ENCODE peak calls at places on chromosomes 3 and 15, in six cellular contexts. Z, L, T, Y, Q and C are unnamed samples.
A peak's percentile ranks its signal among the peaks of the same experiment; 100 is the strongest.

GRCh38 chr3:151216641-151217040 is 13.6 kb upstream of the GPR171 start:
- DNase-seq in T (no peak), L (no peak), Z (no peak), Y (peak; percentile 86), Q (no peak), C (no peak)

GRCh38 chr3:171225101-171225674 is 198.7 kb upstream of the SLC2A2 start:
- DNase-seq in L (peak; percentile 36), Q (no peak), Z (no peak), Y (no peak), T (no peak), C (peak; percentile 63)

GRCh38 chr3:116256843-116257485 is 188.3 kb downstream of the LSAMP start:
- DNase-seq in T (no peak), Q (no peak), Z (no peak), L (no peak), Y (peak; percentile 27), C (no peak)

GRCh38 chr3:184710870-184711365 is 946 bp downstream of the MAGEF1 start:
- DNase-seq in Y (peak; percentile 17), L (peak; percentile 1), Q (no peak), T (peak; percentile 97), Z (no peak), C (no peak)

GRCh38 chr3:136149569-136150136 is 46.5 kb downstream of the MSL2 start:
- DNase-seq in Z (no peak), Q (no peak), L (no peak), T (no peak), Y (peak; percentile 45), C (no peak)

GRCh38 chr15:98649621-98649995 is 1.3 kb downstream of the IGF1R start:
- DNase-seq in L (peak; percentile 41), Y (peak; percentile 20), T (no peak), Z (no peak), Q (peak; percentile 55), C (peak; percentile 38)

GRCh38 chr3:179613807-179614206 is 9.2 kb downstream of the NDUFB5 start:
- DNase-seq in Y (peak; percentile 72), Z (no peak), L (no peak), T (no peak), Q (no peak), C (no peak)

GRCh38 chr3:14439501-14440167 is 37.2 kb downstream of the SLC6A6 start:
- DNase-seq in Z (no peak), Y (peak; percentile 59), T (no peak), Q (no peak), L (no peak), C (no peak)

GRCh38 chr15:88725305-88726220 is 77.7 kb upstream of the ACAN start:
- DNase-seq in T (no peak), Q (no peak), Z (no peak), Y (no peak), L (no peak), C (no peak)

GRCh38 chr3:183298708-183299153 is 45.7 kb downstream of the B3GNT5 start:
- DNase-seq in T (no peak), Q (no peak), L (no peak), Z (no peak), Y (peak; percentile 94), C (no peak)

GRCh38 chr3:190070623-190071347 is 49.9 kb downstream of the P3H2 start:
- DNase-seq in T (no peak), L (no peak), Z (no peak), Y (peak; percentile 95), Q (no peak), C (no peak)

GRCh38 chr3:11774296-11774877 is 72.3 kb downstream of the TAMM41 start:
- DNase-seq in Q (no peak), Z (peak; percentile 47), Y (peak; percentile 29), L (no peak), T (peak; percentile 59), C (no peak)

GRCh38 chr15:82875411-82876003 is 66.1 kb downstream of the WHAMM start:
- DNase-seq in L (no peak), Z (no peak), T (no peak), Y (peak; percentile 71), Q (no peak), C (no peak)

GRCh38 chr15:27399236-27399635 is 428.3 kb downstream of the GABRG3 start:
- DNase-seq in Z (no peak), Q (no peak), L (no peak), T (no peak), Y (peak; percentile 23), C (no peak)

GRCh38 chr3:150607267-150608065 is 4.3 kb downstream of the SELENOT start:
- DNase-seq in Z (no peak), T (no peak), Q (no peak), Y (no peak), L (no peak), C (no peak)

GRCh38 chr3:171876651-171877272 is 33.6 kb downstream of the TMEM212 start:
- DNase-seq in Y (peak; percentile 99), Q (no peak), T (no peak), Z (no peak), L (no peak), C (no peak)

GRCh38 chr15:101157721-101158120 is 94.1 kb downstream of the CHSY1 start:
- DNase-seq in Q (no peak), Z (no peak), L (no peak), T (no peak), Y (no peak), C (no peak)

GRCh38 chr15:77036537-77037474 is 34.1 kb downstream of the TSPAN3 start:
- DNase-seq in T (no peak), Z (no peak), Q (no peak), L (no peak), Y (no peak), C (no peak)

GRCh38 chr3:24111711-24112110 is 166.6 kb downstream of the NR1D2 start:
- DNase-seq in T (no peak), Y (no peak), Z (no peak), L (no peak), Q (no peak), C (no peak)

GRCh38 chr15:44193651-44194396 is 1.2 kb downstream of the FRMD5 start:
- DNase-seq in T (no peak), Q (no peak), Z (no peak), Y (peak; percentile 56), L (no peak), C (no peak)

GRCh38 chr15:52247481-52247880 is 48.1 kb downstream of the MYO5C start:
- DNase-seq in L (no peak), Q (no peak), T (no peak), Y (no peak), Z (no peak), C (no peak)

GRCh38 chr3:47013231-47013630 is 33.8 kb downstream of the NBEAL2 start:
- DNase-seq in Q (no peak), L (no peak), Y (no peak), Z (no peak), T (no peak), C (no peak)

GRCh38 chr3:40858364-40859115 is 333.8 kb downstream of the ZNF621 start:
- DNase-seq in T (no peak), Q (no peak), L (no peak), Y (no peak), Z (no peak), C (no peak)

GRCh38 chr15:78726870-78727551 is 84.3 kb downstream of the ADAMTS7 start:
- DNase-seq in T (peak; percentile 93), L (no peak), Q (peak; percentile 56), Z (no peak), Y (no peak), C (peak; percentile 14)

GRCh38 chr3:143895805-143896204 is 47.5 kb upstream of the SLC9A9 start:
- DNase-seq in L (no peak), Y (no peak), Z (no peak), Q (no peak), T (peak; percentile 65), C (no peak)

GRCh38 chr3:10249833-10250232 is 1.6 kb downstream of the TATDN2 start:
- DNase-seq in T (no peak), Y (peak; percentile 80), L (no peak), Z (no peak), Q (no peak), C (no peak)

GRCh38 chr15:58179741-58180381 is 41.7 kb downstream of the AQP9 start:
- DNase-seq in L (no peak), Q (no peak), T (no peak), Y (peak; percentile 17), Z (no peak), C (no peak)

GRCh38 chr15:84759018-84759417 is 10.6 kb downstream of the ZNF592 start:
- DNase-seq in L (no peak), Q (no peak), Y (no peak), Z (no peak), T (no peak), C (no peak)
- H3K4me1 ChIP-seq in L (peaks cover 24% of the 10 kb centered on the region), Q (peaks cover 3% of the 10 kb centered on the region), Y (no peaks in the 10 kb centered on the region), Z (no peaks in the 10 kb centered on the region), T (peaks cover 33% of the 10 kb centered on the region), C (peaks cover 66% of the 10 kb centered on the region)

GRCh38 chr3:25652921-25653320 is 11.8 kb downstream of the TOP2B start:
- DNase-seq in Q (no peak), T (no peak), Z (no peak), Y (peak; percentile 39), L (no peak), C (no peak)
- H3K4me1 ChIP-seq in Q (peaks cover 26% of the 10 kb centered on the region), T (no peaks in the 10 kb centered on the region), Z (peaks cover 1% of the 10 kb centered on the region), Y (no peaks in the 10 kb centered on the region), L (peaks cover 38% of the 10 kb centered on the region), C (peaks cover 49% of the 10 kb centered on the region)

GRCh38 chr3:157116017-157116416 is 43.9 kb downstream of the CCNL1 start:
- DNase-seq in Z (no peak), Y (no peak), Q (no peak), T (no peak), L (no peak), C (no peak)
- H3K4me1 ChIP-seq in Z (no peaks in the 10 kb centered on the region), Y (peaks cover 4% of the 10 kb centered on the region), Q (peaks cover 4% of the 10 kb centered on the region), T (no peaks in the 10 kb centered on the region), L (no peaks in the 10 kb centered on the region), C (peaks cover 8% of the 10 kb centered on the region)

DNA sequence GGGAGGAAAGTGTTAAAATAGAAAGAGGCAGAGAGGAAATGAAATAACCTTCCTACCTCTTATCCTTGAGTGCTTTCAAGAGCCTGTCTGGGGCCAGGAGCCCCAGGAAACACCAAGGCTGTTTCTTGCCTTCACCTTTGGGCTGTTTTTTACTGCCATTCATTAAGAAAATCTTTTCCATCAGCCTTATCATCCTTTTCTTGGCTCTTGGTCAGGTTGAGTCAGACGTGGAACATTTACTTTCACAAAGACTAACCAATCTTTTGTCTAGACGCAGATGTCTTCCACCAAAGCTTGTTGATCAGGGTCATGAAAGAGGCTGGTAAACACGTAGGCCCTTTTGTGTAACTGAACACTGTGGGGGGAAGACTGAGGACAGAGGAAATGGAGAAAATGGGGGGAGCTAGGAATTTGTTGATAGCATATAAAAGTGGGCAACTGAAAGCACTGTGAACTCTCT is 151.0 kb upstream of the THBS1 start:
- DNase-seq in L (no peak), Z (no peak), Y (peak; percentile 98), T (peak; percentile 5), Q (no peak), C (no peak)
- H3K4me1 ChIP-seq in L (peaks cover 15% of the 10 kb centered on the region), Z (no peaks in the 10 kb centered on the region), Y (peaks cover 5% of the 10 kb centered on the region), T (no peaks in the 10 kb centered on the region), Q (peaks cover 16% of the 10 kb centered on the region), C (peaks cover 16% of the 10 kb centered on the region)

GRCh38 chr15:69757186-69757585 is 304.6 kb downstream of the RPLP1 start:
- DNase-seq in Q (no peak), T (peak; percentile 37), L (no peak), Y (peak; percentile 45), Z (no peak), C (no peak)

GRCh38 chr15:69760890-69761568 is 308.4 kb downstream of the RPLP1 start:
- DNase-seq in L (peak; percentile 78), Y (peak; percentile 99), Q (peak; percentile 67), Z (no peak), T (peak; percentile 39), C (peak; percentile 75)

GRCh38 chr15:69760263-69760855 is 307.7 kb downstream of the RPLP1 start:
- DNase-seq in T (peak; percentile 39), Z (no peak), L (no peak), Q (no peak), Y (peak; percentile 27), C (no peak)

GRCh38 chr15:69758291-69758771 is 305.7 kb downstream of the RPLP1 start:
- DNase-seq in Y (peak; percentile 71), L (no peak), Z (no peak), Q (no peak), T (peak; percentile 33), C (no peak)

GRCh38 chr15:69758810-69759410 is 306.3 kb downstream of the RPLP1 start:
- DNase-seq in T (peak; percentile 61), Q (peak; percentile 87), Y (peak; percentile 72), L (peak; percentile 93), Z (no peak), C (peak; percentile 96)
- H3K4me1 ChIP-seq in T (peaks cover 60% of the 10 kb centered on the region), Q (peaks cover 56% of the 10 kb centered on the region), Y (no peaks in the 10 kb centered on the region), L (peaks cover 81% of the 10 kb centered on the region), Z (peaks cover 1% of the 10 kb centered on the region), C (peaks cover 74% of the 10 kb centered on the region)